ENCODE peak calls at places on chromosomes 6 and 20, in six cellular contexts. One of them, this sample, is unnamed.

GRCh38 chr6:57267586-57268293 is 45.6 kb upstream of the RAB23 start:
- DNase-seq in heart right ventricle: peak; percentile 25
- DNase-seq in neural progenitor cell: peak; percentile 45
- DNase-seq in pancreas: no peak
- DNase-seq in neuronal stem cell: no peak
- DNase-seq in ovary: no peak
- DNase-seq in this sample: peak; percentile 69

GRCh38 chr6:85129881-85130280 is 320.0 kb upstream of the NT5E start:
- DNase-seq in pancreas: no peak
- DNase-seq in ovary: no peak
- DNase-seq in heart right ventricle: no peak
- DNase-seq in neuronal stem cell: no peak
- DNase-seq in neural progenitor cell: no peak
- DNase-seq in this sample: no peak

GRCh38 chr6:116327803-116328527 is 42.8 kb upstream of the DSE start:
- DNase-seq in pancreas: no peak
- DNase-seq in heart right ventricle: no peak
- DNase-seq in ovary: no peak
- DNase-seq in neuronal stem cell: no peak
- DNase-seq in neural progenitor cell: no peak
- DNase-seq in this sample: no peak

GRCh38 chr20:50794181-50794845 is 548 bp upstream of the BCAS4 start:
- DNase-seq in neural progenitor cell: peak; percentile 78
- DNase-seq in neuronal stem cell: no peak
- DNase-seq in ovary: peak; percentile 43
- DNase-seq in heart right ventricle: no peak
- DNase-seq in pancreas: no peak
- DNase-seq in this sample: no peak

GRCh38 chr6:45640081-45640491 is 262.4 kb upstream of the SUPT3H start:
- DNase-seq in neuronal stem cell: no peak
- DNase-seq in pancreas: no peak
- DNase-seq in ovary: no peak
- DNase-seq in neural progenitor cell: no peak
- DNase-seq in heart right ventricle: no peak
- DNase-seq in this sample: no peak

GRCh38 chr6:158039178-158039557 is 57.5 kb downstream of the SYNJ2 start:
- DNase-seq in heart right ventricle: no peak
- DNase-seq in neuronal stem cell: no peak
- DNase-seq in ovary: no peak
- DNase-seq in pancreas: no peak
- DNase-seq in neural progenitor cell: peak; percentile 21
- DNase-seq in this sample: no peak

GRCh38 chr6:164991573-164991972 is 317.8 kb downstream of the C6orf118 start:
- DNase-seq in heart right ventricle: no peak
- DNase-seq in neuronal stem cell: no peak
- DNase-seq in neural progenitor cell: no peak
- DNase-seq in pancreas: no peak
- DNase-seq in ovary: no peak
- DNase-seq in this sample: no peak

GRCh38 chr6:116010400-116011095 is 50.1 kb downstream of the FRK start:
- DNase-seq in neuronal stem cell: peak; percentile 39
- DNase-seq in ovary: peak; percentile 66
- DNase-seq in neural progenitor cell: peak; percentile 75
- DNase-seq in heart right ventricle: peak; percentile 71
- DNase-seq in pancreas: peak; percentile 54
- DNase-seq in this sample: peak; percentile 92

GRCh38 chr20:55333798-55334197 is 671.5 kb downstream of the CBLN4 start:
- DNase-seq in pancreas: no peak
- DNase-seq in heart right ventricle: no peak
- DNase-seq in ovary: no peak
- DNase-seq in neural progenitor cell: peak; percentile 13
- DNase-seq in neuronal stem cell: no peak
- DNase-seq in this sample: no peak

GRCh38 chr6:134828641-134829040 is 121.3 kb downstream of the ALDH8A1 start:
- DNase-seq in neuronal stem cell: no peak
- DNase-seq in ovary: no peak
- DNase-seq in heart right ventricle: no peak
- DNase-seq in pancreas: no peak
- DNase-seq in neural progenitor cell: no peak
- DNase-seq in this sample: no peak

GRCh38 chr6:81561071-81561564 is 191.4 kb downstream of the TENT5A start:
- DNase-seq in ovary: no peak
- DNase-seq in neuronal stem cell: peak; percentile 9
- DNase-seq in neural progenitor cell: no peak
- DNase-seq in pancreas: no peak
- DNase-seq in heart right ventricle: no peak
- DNase-seq in this sample: no peak

GRCh38 chr6:57147955-57148858 is 23.9 kb upstream of the BAG2 start:
- DNase-seq in pancreas: no peak
- DNase-seq in ovary: no peak
- DNase-seq in heart right ventricle: no peak
- DNase-seq in neuronal stem cell: no peak
- DNase-seq in neural progenitor cell: no peak
- DNase-seq in this sample: no peak

GRCh38 chr6:47701374-47701773 is 3.0 kb downstream of the ADGRF4 start:
- DNase-seq in neural progenitor cell: no peak
- DNase-seq in heart right ventricle: no peak
- DNase-seq in pancreas: no peak
- DNase-seq in ovary: no peak
- DNase-seq in neuronal stem cell: no peak
- DNase-seq in this sample: no peak

GRCh38 chr6:146543940-146544661 is 468 bp downstream of the RAB32 start:
- DNase-seq in neuronal stem cell: peak; percentile 27
- DNase-seq in heart right ventricle: peak; percentile 31
- DNase-seq in pancreas: no peak
- DNase-seq in neural progenitor cell: peak; percentile 45
- DNase-seq in ovary: peak; percentile 52
- DNase-seq in this sample: peak; percentile 43

GRCh38 chr20:1437222-1437904 is 29.3 kb downstream of the NSFL1C start:
- DNase-seq in ovary: peak; percentile 69
- DNase-seq in pancreas: peak; percentile 70
- DNase-seq in heart right ventricle: peak; percentile 72
- DNase-seq in neural progenitor cell: peak; percentile 75
- DNase-seq in neuronal stem cell: peak; percentile 63
- DNase-seq in this sample: peak; percentile 82

GRCh38 chr20:1438361-1438760 is 28.3 kb downstream of the NSFL1C start:
- DNase-seq in neural progenitor cell: no peak
- DNase-seq in neuronal stem cell: no peak
- DNase-seq in pancreas: no peak
- DNase-seq in heart right ventricle: no peak
- DNase-seq in ovary: no peak
- DNase-seq in this sample: no peak

GRCh38 chr20:1434571-1435336 is 31.9 kb downstream of the NSFL1C start:
- DNase-seq in neural progenitor cell: no peak
- DNase-seq in heart right ventricle: peak; percentile 16
- DNase-seq in neuronal stem cell: no peak
- DNase-seq in ovary: no peak
- DNase-seq in pancreas: no peak
- DNase-seq in this sample: peak; percentile 41

GRCh38 chr20:1431158-1431557 is 35.5 kb downstream of the NSFL1C start:
- DNase-seq in pancreas: no peak
- DNase-seq in heart right ventricle: no peak
- DNase-seq in ovary: no peak
- DNase-seq in neural progenitor cell: no peak
- DNase-seq in neuronal stem cell: no peak
- DNase-seq in this sample: no peak

DNA sequence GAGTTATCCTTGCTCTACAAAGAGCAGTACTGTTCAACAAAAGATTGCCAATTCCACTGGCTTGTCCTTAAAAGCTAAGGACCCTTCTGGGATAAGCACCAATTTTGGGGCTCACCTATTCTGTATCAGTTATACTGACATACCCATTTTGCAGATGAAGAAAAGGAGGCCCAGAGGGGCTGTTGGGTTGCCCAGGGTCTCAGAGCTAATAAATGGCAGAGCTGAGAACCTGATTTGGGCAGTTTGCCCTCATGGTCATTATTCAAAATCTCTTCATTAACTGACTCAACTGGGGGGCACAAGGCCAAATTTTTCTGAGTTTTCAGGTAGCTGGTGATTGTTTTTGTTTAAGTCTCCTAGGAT is 31.3 kb downstream of the NSFL1C start:
- DNase-seq in heart right ventricle: no peak
- DNase-seq in neural progenitor cell: no peak
- DNase-seq in ovary: no peak
- DNase-seq in neuronal stem cell: no peak
- DNase-seq in pancreas: no peak
- DNase-seq in this sample: no peak
- H3K27ac ChIP-seq in heart right ventricle: peak overlapping the region; percentile 7
- H3K27ac ChIP-seq in neural progenitor cell: no peak overlapping the region
- H3K27ac ChIP-seq in ovary: no peak overlapping the region
- H3K27ac ChIP-seq in neuronal stem cell: no peak overlapping the region
- H3K27ac ChIP-seq in pancreas: no peak overlapping the region
- H3K27ac ChIP-seq in this sample: no peak overlapping the region

DNA sequence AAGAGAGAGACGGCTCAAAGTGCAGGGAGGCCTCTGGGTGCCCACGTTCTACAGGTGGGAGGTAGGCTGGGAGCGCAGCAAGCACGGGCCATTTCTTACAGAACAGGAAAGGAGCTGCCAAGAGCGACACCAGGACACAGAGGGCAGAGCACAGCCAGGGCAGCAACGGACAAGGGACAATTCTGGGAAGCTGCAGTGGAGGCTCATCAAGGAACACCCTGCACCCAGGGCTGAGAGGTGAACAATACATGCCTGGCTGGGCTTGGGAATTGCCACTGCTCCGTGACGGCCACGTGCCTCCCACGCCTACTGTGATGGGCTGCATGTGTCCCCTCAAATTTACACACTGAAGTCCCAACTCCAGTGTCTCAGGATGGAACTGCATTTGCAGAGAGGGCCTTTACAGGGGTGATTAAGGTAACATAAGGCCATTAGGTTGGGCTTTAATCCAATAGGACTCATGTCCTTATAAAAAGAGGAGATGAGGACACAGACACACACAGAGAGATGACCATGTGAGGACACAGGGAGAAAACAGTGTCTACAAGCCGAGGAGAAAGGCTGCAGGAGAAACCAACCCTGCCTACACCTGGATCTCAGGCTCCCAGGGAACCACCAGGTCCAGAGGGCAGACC is 13.6 kb downstream of the SERPINB6 start:
- DNase-seq in ovary: no peak
- DNase-seq in heart right ventricle: peak; percentile 46
- DNase-seq in neural progenitor cell: no peak
- DNase-seq in neuronal stem cell: no peak
- DNase-seq in pancreas: peak; percentile 21
- DNase-seq in this sample: peak; percentile 76
- H3K27ac ChIP-seq in ovary: no peak overlapping the region
- H3K27ac ChIP-seq in heart right ventricle: peak overlapping the region; percentile 83
- H3K27ac ChIP-seq in neural progenitor cell: no peak overlapping the region
- H3K27ac ChIP-seq in neuronal stem cell: no peak overlapping the region
- H3K27ac ChIP-seq in pancreas: no peak overlapping the region
- H3K27ac ChIP-seq in this sample: peak overlapping the region; percentile 88

DNA sequence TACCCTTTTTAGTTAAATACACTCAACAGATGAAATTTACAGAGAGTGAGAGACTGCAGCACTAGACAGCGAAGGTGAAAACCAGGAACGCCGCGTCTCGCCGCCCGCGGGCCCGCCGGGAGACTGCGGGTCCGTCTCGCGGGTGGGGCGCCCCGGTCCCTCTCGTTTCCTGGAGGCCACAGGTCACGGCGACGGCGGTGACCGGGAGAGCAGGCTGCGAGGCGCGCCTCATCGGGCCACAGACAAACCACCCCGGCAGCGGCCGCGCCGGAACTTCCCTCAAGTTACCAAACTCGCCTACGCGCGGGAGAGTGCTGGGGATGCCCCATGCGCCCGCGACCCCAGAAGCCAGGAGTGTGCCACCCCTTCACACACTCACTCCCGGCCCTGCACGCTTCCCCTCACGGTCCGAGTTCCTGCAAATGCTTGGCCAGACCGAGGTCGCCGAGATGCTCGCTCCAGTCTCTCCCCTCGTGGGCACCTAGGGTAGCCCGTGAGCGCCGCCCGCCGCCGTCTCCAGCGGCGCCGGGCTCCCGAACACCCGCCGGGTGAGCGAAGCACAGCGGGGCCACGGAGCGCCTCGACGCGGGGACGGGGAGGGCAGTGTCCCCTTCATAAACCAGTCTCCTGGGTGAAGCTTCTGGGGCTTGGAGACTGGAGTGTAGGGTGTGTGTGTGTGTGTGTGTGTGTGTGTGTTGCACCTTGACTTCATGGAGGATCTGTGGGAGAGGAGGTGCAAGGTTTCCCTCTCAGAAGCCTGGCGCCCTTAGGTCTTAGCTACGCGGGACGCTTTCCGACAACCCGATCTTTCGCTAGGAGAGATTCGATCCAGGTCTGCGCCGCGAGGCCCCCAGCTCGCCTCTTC is 1.4 kb downstream of the BACH2 start:
- DNase-seq in heart right ventricle: peak; percentile 42
- DNase-seq in ovary: peak; percentile 60
- DNase-seq in pancreas: peak; percentile 58
- DNase-seq in neuronal stem cell: no peak
- DNase-seq in neural progenitor cell: peak; percentile 54
- DNase-seq in this sample: peak; percentile 41
- H3K27ac ChIP-seq in heart right ventricle: peak overlapping the region; percentile 83
- H3K27ac ChIP-seq in ovary: peak overlapping the region; percentile 94
- H3K27ac ChIP-seq in pancreas: peak overlapping the region; percentile 68
- H3K27ac ChIP-seq in neuronal stem cell: no peak overlapping the region
- H3K27ac ChIP-seq in neural progenitor cell: no peak overlapping the region
- H3K27ac ChIP-seq in this sample: no peak overlapping the region

GRCh38 chr6:163328411-163328810 is 86.1 kb upstream of the QKI start:
- DNase-seq in neuronal stem cell: no peak
- DNase-seq in ovary: no peak
- DNase-seq in pancreas: no peak
- DNase-seq in neural progenitor cell: no peak
- DNase-seq in heart right ventricle: no peak
- DNase-seq in this sample: no peak

GRCh38 chr6:163331245-163331644 is 83.3 kb upstream of the QKI start:
- DNase-seq in heart right ventricle: no peak
- DNase-seq in neuronal stem cell: no peak
- DNase-seq in neural progenitor cell: no peak
- DNase-seq in ovary: no peak
- DNase-seq in pancreas: no peak
- DNase-seq in this sample: no peak

GRCh38 chr6:163327936-163328335 is 86.6 kb upstream of the QKI start:
- DNase-seq in ovary: no peak
- DNase-seq in neuronal stem cell: no peak
- DNase-seq in neural progenitor cell: no peak
- DNase-seq in heart right ventricle: no peak
- DNase-seq in pancreas: no peak
- DNase-seq in this sample: no peak

GRCh38 chr6:163332575-163332974 is 81.9 kb upstream of the QKI start:
- DNase-seq in neuronal stem cell: no peak
- DNase-seq in pancreas: no peak
- DNase-seq in heart right ventricle: no peak
- DNase-seq in neural progenitor cell: no peak
- DNase-seq in ovary: no peak
- DNase-seq in this sample: no peak

DNA sequence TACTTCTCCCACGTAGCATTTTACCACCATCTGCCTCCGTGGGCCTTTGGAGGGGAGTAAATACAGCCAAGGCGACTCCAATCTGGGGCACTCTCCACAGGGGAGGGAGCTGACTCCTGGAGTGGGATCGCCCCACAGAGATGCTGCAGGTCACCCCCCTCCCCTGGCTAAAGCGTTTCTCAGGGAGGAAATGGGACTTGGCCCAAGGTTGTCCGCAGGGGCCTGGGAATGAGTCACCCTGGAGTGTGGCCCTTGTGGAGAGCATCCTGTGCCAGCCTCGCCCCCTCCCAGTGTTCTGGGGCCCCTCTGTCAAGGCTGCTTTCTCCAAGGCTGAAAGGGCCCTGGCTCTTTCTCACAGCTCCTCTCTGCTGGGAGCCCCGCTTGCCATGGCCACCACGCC is 84.5 kb upstream of the QKI start:
- DNase-seq in ovary: no peak
- DNase-seq in neural progenitor cell: no peak
- DNase-seq in neuronal stem cell: no peak
- DNase-seq in pancreas: no peak
- DNase-seq in heart right ventricle: no peak
- DNase-seq in this sample: no peak
- H3K27ac ChIP-seq in ovary: no peak overlapping the region
- H3K27ac ChIP-seq in neural progenitor cell: no peak overlapping the region
- H3K27ac ChIP-seq in neuronal stem cell: no peak overlapping the region
- H3K27ac ChIP-seq in pancreas: no peak overlapping the region
- H3K27ac ChIP-seq in heart right ventricle: no peak overlapping the region
- H3K27ac ChIP-seq in this sample: no peak overlapping the region

This sample was measured in right cardiac atrium.